ENCODE peak calls at places on chromosomes 2 and 18, in ten cellular contexts. One of them, this sample, is unnamed.

GRCh38 chr18:75261430-75262223 is 51.0 kb downstream of the TSHZ1 start:
- DNase-seq in pancreas: no peak
- DNase-seq in endothelial cell: no peak
- DNase-seq in uterus: no peak
- DNase-seq in HL-60: no peak
- DNase-seq in GM12878: peak; percentile 41
- DNase-seq in OCI-LY7: no peak
- DNase-seq in neural crest cell: no peak
- DNase-seq in IMR-90: no peak
- DNase-seq in body of pancreas: no peak
- DNase-seq in this sample: peak; percentile 14

GRCh38 chr2:854460-854859 is 96.2 kb upstream of the SNTG2 start:
- DNase-seq in uterus: peak; percentile 37
- DNase-seq in OCI-LY7: peak; percentile 37
- DNase-seq in endothelial cell: peak; percentile 53
- DNase-seq in IMR-90: no peak
- DNase-seq in GM12878: no peak
- DNase-seq in body of pancreas: peak; percentile 72
- DNase-seq in pancreas: peak; percentile 69
- DNase-seq in neural crest cell: peak; percentile 40
- DNase-seq in HL-60: no peak
- DNase-seq in this sample: peak; percentile 70

GRCh38 chr2:48566582-48566981 is 36.6 kb downstream of the STON1 start:
- DNase-seq in pancreas: no peak
- DNase-seq in GM12878: no peak
- DNase-seq in endothelial cell: no peak
- DNase-seq in IMR-90: peak; percentile 17
- DNase-seq in OCI-LY7: no peak
- DNase-seq in uterus: no peak
- DNase-seq in HL-60: no peak
- DNase-seq in body of pancreas: peak; percentile 47
- DNase-seq in neural crest cell: peak; percentile 24
- DNase-seq in this sample: no peak

GRCh38 chr2:127293758-127294562 is at the start of gene ERCC3:
- DNase-seq in OCI-LY7: peak; percentile 93
- DNase-seq in GM12878: peak; percentile 30
- DNase-seq in neural crest cell: peak; percentile 75
- DNase-seq in IMR-90: peak; percentile 80
- DNase-seq in endothelial cell: peak; percentile 77
- DNase-seq in body of pancreas: peak; percentile 80
- DNase-seq in uterus: peak; percentile 79
- DNase-seq in HL-60: peak; percentile 68
- DNase-seq in pancreas: peak; percentile 73
- DNase-seq in this sample: peak; percentile 93

GRCh38 chr2:176784633-176785193 is 427.9 kb upstream of the HNRNPA3 start:
- DNase-seq in OCI-LY7: no peak
- DNase-seq in uterus: no peak
- DNase-seq in GM12878: no peak
- DNase-seq in IMR-90: no peak
- DNase-seq in pancreas: no peak
- DNase-seq in body of pancreas: no peak
- DNase-seq in endothelial cell: no peak
- DNase-seq in HL-60: no peak
- DNase-seq in neural crest cell: no peak
- DNase-seq in this sample: no peak

GRCh38 chr18:12041561-12041960 is 52.1 kb upstream of the ANKRD62 start:
- DNase-seq in OCI-LY7: no peak
- DNase-seq in uterus: no peak
- DNase-seq in GM12878: no peak
- DNase-seq in HL-60: no peak
- DNase-seq in pancreas: no peak
- DNase-seq in IMR-90: peak; percentile 93
- DNase-seq in neural crest cell: no peak
- DNase-seq in endothelial cell: no peak
- DNase-seq in body of pancreas: no peak
- DNase-seq in this sample: no peak

GRCh38 chr2:110097506-110098220 is 18.0 kb downstream of the MALL start:
- DNase-seq in body of pancreas: no peak
- DNase-seq in pancreas: no peak
- DNase-seq in IMR-90: no peak
- DNase-seq in neural crest cell: no peak
- DNase-seq in GM12878: no peak
- DNase-seq in OCI-LY7: no peak
- DNase-seq in endothelial cell: peak; percentile 1
- DNase-seq in HL-60: no peak
- DNase-seq in uterus: no peak
- DNase-seq in this sample: no peak

GRCh38 chr2:12400543-12400942 is 316.2 kb upstream of the TRIB2 start:
- DNase-seq in OCI-LY7: no peak
- DNase-seq in GM12878: no peak
- DNase-seq in body of pancreas: no peak
- DNase-seq in endothelial cell: no peak
- DNase-seq in IMR-90: no peak
- DNase-seq in pancreas: no peak
- DNase-seq in HL-60: no peak
- DNase-seq in uterus: no peak
- DNase-seq in neural crest cell: no peak
- DNase-seq in this sample: no peak

GRCh38 chr18:50663626-50664441 is 103.9 kb downstream of the MAPK4 start:
- DNase-seq in OCI-LY7: no peak
- DNase-seq in body of pancreas: no peak
- DNase-seq in endothelial cell: no peak
- DNase-seq in IMR-90: no peak
- DNase-seq in GM12878: no peak
- DNase-seq in uterus: no peak
- DNase-seq in HL-60: no peak
- DNase-seq in neural crest cell: no peak
- DNase-seq in pancreas: no peak
- DNase-seq in this sample: no peak

GRCh38 chr2:96315400-96316071 is 9.6 kb upstream of the ITPRIPL1 start:
- DNase-seq in endothelial cell: no peak
- DNase-seq in HL-60: no peak
- DNase-seq in body of pancreas: no peak
- DNase-seq in OCI-LY7: peak; percentile 43
- DNase-seq in IMR-90: peak; percentile 71
- DNase-seq in GM12878: no peak
- DNase-seq in neural crest cell: no peak
- DNase-seq in pancreas: no peak
- DNase-seq in uterus: no peak
- DNase-seq in this sample: peak; percentile 47

GRCh38 chr2:218881744-218882462 is 1.3 kb downstream of the WNT10A start:
- DNase-seq in neural crest cell: no peak
- DNase-seq in IMR-90: no peak
- DNase-seq in endothelial cell: no peak
- DNase-seq in pancreas: no peak
- DNase-seq in OCI-LY7: no peak
- DNase-seq in uterus: no peak
- DNase-seq in HL-60: no peak
- DNase-seq in GM12878: no peak
- DNase-seq in body of pancreas: no peak
- DNase-seq in this sample: no peak

GRCh38 chr2:222807431-222807830 is 53.4 kb upstream of the ACSL3 start:
- DNase-seq in IMR-90: no peak
- DNase-seq in HL-60: no peak
- DNase-seq in pancreas: no peak
- DNase-seq in GM12878: no peak
- DNase-seq in uterus: no peak
- DNase-seq in body of pancreas: no peak
- DNase-seq in OCI-LY7: no peak
- DNase-seq in neural crest cell: no peak
- DNase-seq in endothelial cell: no peak
- DNase-seq in this sample: no peak

GRCh38 chr2:222805591-222806304 is 55.1 kb upstream of the ACSL3 start:
- DNase-seq in GM12878: no peak
- DNase-seq in HL-60: peak; percentile 51
- DNase-seq in body of pancreas: peak; percentile 22
- DNase-seq in IMR-90: no peak
- DNase-seq in pancreas: no peak
- DNase-seq in uterus: no peak
- DNase-seq in endothelial cell: no peak
- DNase-seq in neural crest cell: no peak
- DNase-seq in OCI-LY7: no peak
- DNase-seq in this sample: no peak

GRCh38 chr2:222809582-222809981 is 51.3 kb upstream of the ACSL3 start:
- DNase-seq in IMR-90: no peak
- DNase-seq in endothelial cell: no peak
- DNase-seq in neural crest cell: no peak
- DNase-seq in HL-60: no peak
- DNase-seq in body of pancreas: no peak
- DNase-seq in pancreas: no peak
- DNase-seq in OCI-LY7: no peak
- DNase-seq in uterus: no peak
- DNase-seq in GM12878: no peak
- DNase-seq in this sample: no peak

GRCh38 chr2:222810044-222810443 is 50.8 kb upstream of the ACSL3 start:
- DNase-seq in HL-60: no peak
- DNase-seq in OCI-LY7: no peak
- DNase-seq in endothelial cell: no peak
- DNase-seq in IMR-90: no peak
- DNase-seq in body of pancreas: no peak
- DNase-seq in neural crest cell: no peak
- DNase-seq in GM12878: no peak
- DNase-seq in pancreas: no peak
- DNase-seq in uterus: no peak
- DNase-seq in this sample: no peak

GRCh38 chr2:222806606-222807036 is 54.2 kb upstream of the ACSL3 start:
- DNase-seq in endothelial cell: no peak
- DNase-seq in neural crest cell: no peak
- DNase-seq in OCI-LY7: no peak
- DNase-seq in pancreas: no peak
- DNase-seq in IMR-90: no peak
- DNase-seq in uterus: no peak
- DNase-seq in body of pancreas: no peak
- DNase-seq in GM12878: no peak
- DNase-seq in HL-60: no peak
- DNase-seq in this sample: no peak
- TF ChIP-seq CTCF in endothelial cell: no peak
- TF ChIP-seq CTCF in neural crest cell: no peak
- TF ChIP-seq CTCF in OCI-LY7: no peak
- TF ChIP-seq CTCF in pancreas: no peak
- TF ChIP-seq CTCF in IMR-90: no peak
- TF ChIP-seq CTCF in uterus: no peak
- TF ChIP-seq CTCF in body of pancreas: no peak
- TF ChIP-seq CTCF in GM12878: no peak
- TF ChIP-seq CTCF in HL-60: no peak
- TF ChIP-seq CTCF in this sample: no peak

GRCh38 chr2:14536976-14537375 is 95.5 kb upstream of the LRATD1 start:
- DNase-seq in neural crest cell: no peak
- DNase-seq in IMR-90: no peak
- DNase-seq in body of pancreas: no peak
- DNase-seq in GM12878: no peak
- DNase-seq in pancreas: no peak
- DNase-seq in endothelial cell: no peak
- DNase-seq in OCI-LY7: no peak
- DNase-seq in uterus: no peak
- DNase-seq in HL-60: no peak
- DNase-seq in this sample: no peak
- TF ChIP-seq CTCF in neural crest cell: no peak
- TF ChIP-seq CTCF in IMR-90: no peak
- TF ChIP-seq CTCF in body of pancreas: no peak
- TF ChIP-seq CTCF in GM12878: no peak
- TF ChIP-seq CTCF in pancreas: no peak
- TF ChIP-seq CTCF in endothelial cell: no peak
- TF ChIP-seq CTCF in OCI-LY7: no peak
- TF ChIP-seq CTCF in uterus: no peak
- TF ChIP-seq CTCF in HL-60: no peak
- TF ChIP-seq CTCF in this sample: no peak

DNA sequence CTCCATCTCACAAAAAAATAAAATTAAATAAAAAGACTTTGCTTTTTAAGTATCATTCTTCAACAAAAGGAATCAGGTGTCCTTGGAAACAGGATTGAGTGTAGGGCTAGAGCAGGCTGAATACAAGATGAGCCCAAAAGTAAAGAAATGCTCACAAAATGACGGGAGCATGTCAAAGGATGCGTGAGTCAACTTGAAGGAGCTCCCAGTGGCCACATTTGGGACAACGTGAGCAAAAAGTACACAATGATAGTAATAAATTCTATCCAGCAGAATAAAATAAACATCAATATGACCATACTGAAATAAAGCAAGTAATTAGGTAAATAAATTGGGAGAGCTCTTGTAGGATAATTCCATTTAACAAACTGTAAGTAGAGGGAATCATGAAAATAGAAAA is 220.7 kb downstream of the PHLPP1 start:
- DNase-seq in GM12878: no peak
- DNase-seq in body of pancreas: no peak
- DNase-seq in pancreas: no peak
- DNase-seq in OCI-LY7: no peak
- DNase-seq in uterus: no peak
- DNase-seq in HL-60: no peak
- DNase-seq in IMR-90: no peak
- DNase-seq in endothelial cell: no peak
- DNase-seq in neural crest cell: no peak
- DNase-seq in this sample: no peak
- TF ChIP-seq CTCF in GM12878: no peak
- TF ChIP-seq CTCF in body of pancreas: no peak
- TF ChIP-seq CTCF in pancreas: no peak
- TF ChIP-seq CTCF in OCI-LY7: no peak
- TF ChIP-seq CTCF in uterus: no peak
- TF ChIP-seq CTCF in HL-60: no peak
- TF ChIP-seq CTCF in IMR-90: no peak
- TF ChIP-seq CTCF in endothelial cell: no peak
- TF ChIP-seq CTCF in neural crest cell: peak; percentile 17
- TF ChIP-seq CTCF in this sample: no peak

GRCh38 chr18:31102941-31103340 is 720 bp upstream of the DSC2 start:
- DNase-seq in endothelial cell: no peak
- DNase-seq in neural crest cell: no peak
- DNase-seq in uterus: no peak
- DNase-seq in pancreas: no peak
- DNase-seq in body of pancreas: no peak
- DNase-seq in GM12878: no peak
- DNase-seq in IMR-90: no peak
- DNase-seq in HL-60: no peak
- DNase-seq in OCI-LY7: no peak
- DNase-seq in this sample: no peak

GRCh38 chr18:31100598-31101147 is 1.5 kb downstream of the DSC2 start:
- DNase-seq in OCI-LY7: no peak
- DNase-seq in endothelial cell: peak; percentile 47
- DNase-seq in pancreas: peak; percentile 31
- DNase-seq in neural crest cell: no peak
- DNase-seq in body of pancreas: peak; percentile 54
- DNase-seq in uterus: no peak
- DNase-seq in IMR-90: no peak
- DNase-seq in HL-60: no peak
- DNase-seq in GM12878: no peak
- DNase-seq in this sample: no peak

GRCh38 chr18:31099490-31100230 is 2.6 kb downstream of the DSC2 start:
- DNase-seq in OCI-LY7: no peak
- DNase-seq in uterus: no peak
- DNase-seq in GM12878: no peak
- DNase-seq in IMR-90: no peak
- DNase-seq in pancreas: peak; percentile 15
- DNase-seq in neural crest cell: no peak
- DNase-seq in body of pancreas: peak; percentile 12
- DNase-seq in endothelial cell: no peak
- DNase-seq in HL-60: no peak
- DNase-seq in this sample: no peak

GRCh38 chr18:31102020-31102684 is at the start of gene DSC2:
- DNase-seq in pancreas: peak; percentile 70
- DNase-seq in GM12878: no peak
- DNase-seq in neural crest cell: peak; percentile 41
- DNase-seq in uterus: no peak
- DNase-seq in IMR-90: no peak
- DNase-seq in HL-60: no peak
- DNase-seq in endothelial cell: peak; percentile 67
- DNase-seq in body of pancreas: peak; percentile 75
- DNase-seq in OCI-LY7: no peak
- DNase-seq in this sample: no peak

GRCh38 chr18:31101148-31102019 is 837 bp downstream of the DSC2 start:
- DNase-seq in body of pancreas: peak; percentile 93
- DNase-seq in neural crest cell: peak; percentile 51
- DNase-seq in uterus: peak; percentile 16
- DNase-seq in HL-60: peak; percentile 33
- DNase-seq in GM12878: no peak
- DNase-seq in IMR-90: no peak
- DNase-seq in OCI-LY7: no peak
- DNase-seq in endothelial cell: peak; percentile 64
- DNase-seq in pancreas: peak; percentile 91
- DNase-seq in this sample: no peak
- TF ChIP-seq CTCF in body of pancreas: peak; percentile 20
- TF ChIP-seq CTCF in neural crest cell: peak; percentile 40
- TF ChIP-seq CTCF in uterus: no peak
- TF ChIP-seq CTCF in HL-60: no peak
- TF ChIP-seq CTCF in GM12878: no peak
- TF ChIP-seq CTCF in IMR-90: no peak
- TF ChIP-seq CTCF in OCI-LY7: no peak
- TF ChIP-seq CTCF in endothelial cell: peak; percentile 16
- TF ChIP-seq CTCF in pancreas: no peak
- TF ChIP-seq CTCF in this sample: no peak